ENCODE peak calls at places on chromosomes 3 and 15, in eight cellular contexts. N is ovary, Z is adrenal gland, T is uterus, W is PC-9, E is right lobe of liver, G is RWPE2, U is lower lobe of right lung. D is an unnamed sample.

GRCh38 chr3:184602406-184603155 is 41.0 kb downstream of the EPHB3 start:
- DNase-seq in U (no peak), Z (no peak), E (no peak), W (peak; percentile 51), T (no peak), N (peak; percentile 69), G (no peak), D (no peak)

GRCh38 chr15:38894260-38894948 is 329.8 kb upstream of the RASGRP1 start:
- DNase-seq in W (no peak), T (no peak), N (no peak), U (no peak), G (no peak), E (no peak), Z (no peak), D (no peak)

GRCh38 chr15:35047528-35047927 is 37.6 kb downstream of the NANOGP8 start:
- DNase-seq in W (no peak), E (no peak), T (no peak), G (no peak), N (no peak), Z (no peak), U (no peak), D (no peak)

GRCh38 chr3:102488316-102488715 is 53.5 kb downstream of the ZPLD1 start:
- DNase-seq in N (no peak), Z (no peak), U (no peak), T (no peak), W (no peak), G (no peak), E (no peak), D (no peak)

GRCh38 chr3:187989458-187990153 is 164.4 kb upstream of the LPP start:
- DNase-seq in W (no peak), N (no peak), U (no peak), E (no peak), T (no peak), Z (no peak), G (no peak), D (no peak)

GRCh38 chr15:73983211-73983727 is 8.8 kb downstream of the STOML1 start:
- DNase-seq in W (peak; percentile 91), Z (peak; percentile 91), N (peak; percentile 70), E (peak; percentile 45), T (peak; percentile 63), G (peak; percentile 97), U (peak; percentile 51), D (peak; percentile 71)

GRCh38 chr15:82850242-82850591 is 40.8 kb downstream of the WHAMM start:
- DNase-seq in W (no peak), G (peak; percentile 55), U (no peak), N (no peak), E (no peak), T (no peak), Z (peak; percentile 59), D (peak; percentile 50)

GRCh38 chr15:29103825-29104565 is 165.6 kb downstream of the NSMCE3 start:
- DNase-seq in N (peak; percentile 69), Z (peak; percentile 60), T (no peak), U (peak; percentile 57), G (peak; percentile 57), E (no peak), W (peak; percentile 15), D (peak; percentile 73)

GRCh38 chr15:68930268-68931022 is at the start of gene SPESP1:
- DNase-seq in Z (peak; percentile 58), E (peak; percentile 78), G (peak; percentile 94), W (no peak), U (peak; percentile 60), N (peak; percentile 59), T (peak; percentile 38), D (peak; percentile 62)

GRCh38 chr3:38834110-38834509 is 18.1 kb upstream of the SCN10A start:
- DNase-seq in E (no peak), W (peak; percentile 36), T (peak; percentile 75), G (peak; percentile 61), N (no peak), Z (peak; percentile 39), U (no peak), D (peak; percentile 68)

GRCh38 chr15:71667228-71667627 is 143.1 kb upstream of the NR2E3 start:
- DNase-seq in T (no peak), W (no peak), G (no peak), Z (no peak), E (no peak), U (no peak), N (no peak), D (no peak)

GRCh38 chr15:94743668-94744067 is 512.3 kb downstream of the MCTP2 start:
- DNase-seq in W (no peak), E (no peak), N (no peak), T (no peak), Z (peak; percentile 4), U (no peak), G (peak; percentile 77), D (no peak)

GRCh38 chr15:81375461-81375860 is 1.4 kb upstream of the TMC3 start:
- DNase-seq in T (no peak), E (peak; percentile 66), W (no peak), Z (no peak), U (no peak), N (no peak), G (no peak), D (no peak)

GRCh38 chr15:31857194-31857593 is 173.1 kb upstream of the CHRNA7 start:
- DNase-seq in E (no peak), N (no peak), W (no peak), U (no peak), Z (no peak), G (no peak), T (no peak), D (no peak)

GRCh38 chr3:69691860-69692259 is 47.4 kb upstream of the MITF start:
- DNase-seq in U (no peak), W (no peak), N (no peak), E (no peak), T (no peak), Z (no peak), G (no peak), D (no peak)

GRCh38 chr3:7977245-7978103 is 524.1 kb upstream of the LMCD1 start:
- DNase-seq in W (no peak), E (no peak), U (no peak), T (no peak), G (no peak), N (no peak), Z (no peak), D (no peak)

GRCh38 chr3:13364602-13365271 is 55.4 kb downstream of the NUP210 start:
- DNase-seq in N (no peak), W (no peak), T (no peak), G (no peak), Z (no peak), E (no peak), U (no peak), D (no peak)

DNA sequence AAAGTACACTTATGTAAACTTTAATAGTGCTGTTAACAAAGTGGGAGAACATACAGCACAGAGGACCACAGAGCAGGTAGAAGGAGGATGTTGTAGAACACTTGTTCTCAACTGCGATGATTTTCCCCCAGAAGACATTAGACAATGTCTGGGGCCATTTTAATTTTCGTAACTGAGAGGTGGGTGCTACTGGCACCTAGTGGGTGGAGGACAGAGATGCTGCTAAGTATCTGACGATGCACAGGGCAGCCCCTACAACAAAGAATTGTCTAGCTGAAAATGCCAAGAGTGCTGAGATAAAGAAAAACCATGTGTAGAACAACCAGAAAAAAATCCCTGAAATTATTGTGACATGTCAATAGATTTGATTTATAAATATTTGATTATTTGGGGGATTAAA is 5.0 kb upstream of the KBTBD8 start:
- DNase-seq in E (no peak), U (no peak), N (no peak), T (no peak), W (no peak), Z (no peak), G (no peak), D (no peak)
- TF ChIP-seq CTCF in E (no peak), U (no peak), N (no peak), T (no peak), W (no peak), Z (no peak), G (no peak), D (no peak)

GRCh38 chr3:127951276-127951675 is 36.2 kb downstream of the KBTBD12 start:
- DNase-seq in Z (peak; percentile 42), U (no peak), E (no peak), T (no peak), G (no peak), W (no peak), N (no peak), D (no peak)
- H3K4me1 ChIP-seq in Z (no peaks in the 10 kb centered on the region), U (peaks cover 8% of the 10 kb centered on the region), E (no peaks in the 10 kb centered on the region), T (no peaks in the 10 kb centered on the region), G (peaks cover 12% of the 10 kb centered on the region), W (peaks cover 6% of the 10 kb centered on the region), N (no peaks in the 10 kb centered on the region), D (no peaks in the 10 kb centered on the region)

DNA sequence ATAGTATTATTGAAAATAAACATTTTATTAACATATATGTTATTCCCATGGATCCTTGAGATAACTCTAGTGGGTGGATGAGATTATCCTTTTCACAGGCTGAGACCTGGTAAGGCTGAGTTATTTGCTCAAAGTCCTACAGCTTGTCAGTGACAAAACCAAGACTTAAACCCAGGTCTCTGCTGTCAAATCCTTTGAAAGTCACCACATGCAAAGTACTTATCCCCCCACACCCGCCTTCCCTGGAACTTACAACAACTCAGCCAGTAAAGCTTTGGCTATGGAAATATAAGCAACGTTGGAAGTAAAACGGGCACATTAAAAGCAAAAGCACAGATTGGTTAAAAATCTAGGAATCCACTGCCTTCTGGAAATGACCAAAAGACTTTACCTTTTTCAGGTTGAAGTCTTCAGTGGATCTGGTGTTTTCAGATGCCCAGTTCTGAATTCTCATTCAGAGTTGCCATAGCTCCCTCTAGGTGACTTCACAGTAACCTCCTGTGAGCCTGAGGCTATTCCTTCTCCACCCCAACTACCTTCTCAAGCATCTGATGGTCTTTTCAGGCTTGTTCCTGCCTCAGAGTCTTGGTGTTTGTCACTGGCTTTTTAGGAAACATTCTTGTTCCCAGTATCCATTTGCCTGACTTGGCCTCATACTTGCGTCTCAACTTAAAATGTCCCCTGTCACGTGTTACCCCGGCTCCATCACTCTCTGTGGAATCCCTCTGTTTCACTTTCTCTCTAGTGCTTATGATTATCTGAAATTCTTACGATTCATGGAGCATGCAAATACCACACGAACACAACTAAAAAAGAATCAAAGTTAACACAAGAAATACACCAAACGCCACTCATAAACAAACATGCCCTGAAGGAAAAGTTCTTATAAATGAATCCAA is 131.2 kb downstream of the MAGI1 start:
- DNase-seq in W (no peak), T (no peak), Z (no peak), E (no peak), N (no peak), U (no peak), G (no peak), D (no peak)
- TF ChIP-seq CTCF in W (no peak), T (no peak), Z (no peak), E (peak; percentile 12), N (no peak), U (no peak), G (no peak), D (no peak)

GRCh38 chr3:123644358-123644757 is 59.5 kb upstream of the HACD2 start:
- DNase-seq in T (no peak), G (no peak), W (no peak), Z (no peak), N (no peak), U (no peak), E (no peak), D (no peak)
- H3K4me1 ChIP-seq in T (no peaks in the 10 kb centered on the region), G (no peaks in the 10 kb centered on the region), W (no peaks in the 10 kb centered on the region), Z (no peaks in the 10 kb centered on the region), N (peaks cover 2% of the 10 kb centered on the region), U (no peaks in the 10 kb centered on the region), E (no peaks in the 10 kb centered on the region), D (no peaks in the 10 kb centered on the region)

GRCh38 chr3:131912255-131912654 is 122.6 kb downstream of the CPNE4 start:
- DNase-seq in G (no peak), N (no peak), Z (no peak), W (no peak), T (no peak), U (no peak), E (no peak), D (no peak)
- TF ChIP-seq CTCF in G (no peak), N (no peak), Z (no peak), W (no peak), T (no peak), U (no peak), E (no peak), D (no peak)

GRCh38 chr3:32460031-32460749 is 42.5 kb downstream of the CMTM6 start:
- DNase-seq in W (no peak), T (no peak), U (no peak), Z (no peak), G (no peak), N (no peak), E (no peak), D (peak; percentile 34)
- H3K4me1 ChIP-seq in W (no peaks in the 10 kb centered on the region), T (no peaks in the 10 kb centered on the region), U (peaks cover 45% of the 10 kb centered on the region), Z (no peaks in the 10 kb centered on the region), G (peaks cover 4% of the 10 kb centered on the region), N (no peaks in the 10 kb centered on the region), E (peaks cover 6% of the 10 kb centered on the region), D (no peaks in the 10 kb centered on the region)